ENCODE peak calls at places on chromosomes 3 and 15, in seven cellular contexts. One of them, this sample, is unnamed.

GRCh38 chr3:123620338-123620737 is 35.5 kb upstream of the HACD2 start:
- DNase-seq in endothelial cell: no peak
- DNase-seq in astrocyte of the spinal cord: no peak
- DNase-seq in heart left ventricle: no peak
- DNase-seq in GM20000: no peak
- DNase-seq in AG04449: peak
- DNase-seq in upper lobe of right lung: no peak
- DNase-seq in this sample: no peak

GRCh38 chr15:25743160-25743908 is 119.8 kb downstream of the ATP10A start:
- DNase-seq in GM20000: no peak
- DNase-seq in endothelial cell: no peak
- DNase-seq in AG04449: no peak
- DNase-seq in upper lobe of right lung: no peak
- DNase-seq in heart left ventricle: no peak
- DNase-seq in astrocyte of the spinal cord: no peak
- DNase-seq in this sample: no peak

GRCh38 chr3:47716656-47717055 is 65.0 kb downstream of the SMARCC1 start:
- DNase-seq in endothelial cell: no peak
- DNase-seq in AG04449: no peak
- DNase-seq in heart left ventricle: no peak
- DNase-seq in GM20000: no peak
- DNase-seq in upper lobe of right lung: no peak
- DNase-seq in astrocyte of the spinal cord: no peak
- DNase-seq in this sample: no peak

GRCh38 chr3:32460031-32460749 is 42.5 kb downstream of the CMTM6 start:
- DNase-seq in astrocyte of the spinal cord: peak
- DNase-seq in upper lobe of right lung: no peak
- DNase-seq in GM20000: peak
- DNase-seq in heart left ventricle: no peak
- DNase-seq in AG04449: no peak
- DNase-seq in endothelial cell: peak
- DNase-seq in this sample: peak

GRCh38 chr3:184737641-184738518 is 26.0 kb upstream of the MAGEF1 start:
- DNase-seq in astrocyte of the spinal cord: peak
- DNase-seq in heart left ventricle: no peak
- DNase-seq in AG04449: no peak
- DNase-seq in upper lobe of right lung: no peak
- DNase-seq in endothelial cell: no peak
- DNase-seq in GM20000: no peak
- DNase-seq in this sample: no peak

GRCh38 chr15:68344600-68344999 is 67.1 kb downstream of the FEM1B start:
- DNase-seq in astrocyte of the spinal cord: no peak
- DNase-seq in AG04449: no peak
- DNase-seq in upper lobe of right lung: no peak
- DNase-seq in heart left ventricle: no peak
- DNase-seq in GM20000: no peak
- DNase-seq in endothelial cell: no peak
- DNase-seq in this sample: no peak

GRCh38 chr3:154210986-154211385 is 89.8 kb downstream of the ARHGEF26 start:
- DNase-seq in heart left ventricle: no peak
- DNase-seq in astrocyte of the spinal cord: no peak
- DNase-seq in AG04449: no peak
- DNase-seq in GM20000: no peak
- DNase-seq in endothelial cell: no peak
- DNase-seq in upper lobe of right lung: no peak
- DNase-seq in this sample: no peak

GRCh38 chr3:44509393-44509921 is 32.0 kb upstream of the ZNF445 start:
- DNase-seq in astrocyte of the spinal cord: no peak
- DNase-seq in AG04449: no peak
- DNase-seq in heart left ventricle: no peak
- DNase-seq in endothelial cell: no peak
- DNase-seq in upper lobe of right lung: no peak
- DNase-seq in GM20000: peak
- DNase-seq in this sample: no peak

GRCh38 chr3:122186372-122186771 is 2.9 kb downstream of the CASR start:
- DNase-seq in GM20000: no peak
- DNase-seq in heart left ventricle: no peak
- DNase-seq in upper lobe of right lung: no peak
- DNase-seq in AG04449: no peak
- DNase-seq in astrocyte of the spinal cord: no peak
- DNase-seq in endothelial cell: no peak
- DNase-seq in this sample: no peak

GRCh38 chr3:99896482-99896881 is 78.8 kb downstream of the CMSS1 start:
- DNase-seq in upper lobe of right lung: no peak
- DNase-seq in heart left ventricle: no peak
- DNase-seq in AG04449: no peak
- DNase-seq in endothelial cell: no peak
- DNase-seq in GM20000: no peak
- DNase-seq in astrocyte of the spinal cord: no peak
- DNase-seq in this sample: no peak

GRCh38 chr3:121894191-121894990 is at the start of gene SLC15A2:
- DNase-seq in heart left ventricle: no peak
- DNase-seq in GM20000: no peak
- DNase-seq in endothelial cell: no peak
- DNase-seq in AG04449: no peak
- DNase-seq in upper lobe of right lung: no peak
- DNase-seq in astrocyte of the spinal cord: peak
- DNase-seq in this sample: no peak

GRCh38 chr3:54433846-54434245 is 311.5 kb downstream of the CACNA2D3 start:
- DNase-seq in GM20000: no peak
- DNase-seq in endothelial cell: peak
- DNase-seq in AG04449: no peak
- DNase-seq in astrocyte of the spinal cord: no peak
- DNase-seq in upper lobe of right lung: no peak
- DNase-seq in heart left ventricle: no peak
- DNase-seq in this sample: no peak

GRCh38 chr15:95684693-95685115 is 645.8 kb upstream of the NR2F2 start:
- DNase-seq in astrocyte of the spinal cord: peak
- DNase-seq in upper lobe of right lung: no peak
- DNase-seq in heart left ventricle: no peak
- DNase-seq in endothelial cell: no peak
- DNase-seq in GM20000: no peak
- DNase-seq in AG04449: no peak
- DNase-seq in this sample: no peak

GRCh38 chr3:144636833-144637232 is 665.2 kb downstream of the DIPK2A start:
- DNase-seq in astrocyte of the spinal cord: no peak
- DNase-seq in heart left ventricle: no peak
- DNase-seq in endothelial cell: peak
- DNase-seq in GM20000: no peak
- DNase-seq in AG04449: no peak
- DNase-seq in upper lobe of right lung: no peak
- DNase-seq in this sample: no peak

GRCh38 chr3:59101091-59101738 is 51.4 kb upstream of the CFAP20DC start:
- DNase-seq in heart left ventricle: no peak
- DNase-seq in endothelial cell: no peak
- DNase-seq in AG04449: no peak
- DNase-seq in astrocyte of the spinal cord: peak
- DNase-seq in upper lobe of right lung: no peak
- DNase-seq in GM20000: no peak
- DNase-seq in this sample: no peak

GRCh38 chr15:30038667-30039523 is 43.9 kb upstream of the GOLGA8J start:
- DNase-seq in heart left ventricle: no peak
- DNase-seq in AG04449: no peak
- DNase-seq in endothelial cell: no peak
- DNase-seq in upper lobe of right lung: no peak
- DNase-seq in GM20000: no peak
- DNase-seq in astrocyte of the spinal cord: no peak
- DNase-seq in this sample: no peak

GRCh38 chr3:194322701-194323174 is 28.4 kb downstream of the CPN2 start:
- DNase-seq in AG04449: no peak
- DNase-seq in endothelial cell: no peak
- DNase-seq in astrocyte of the spinal cord: peak
- DNase-seq in upper lobe of right lung: no peak
- DNase-seq in heart left ventricle: no peak
- DNase-seq in GM20000: no peak
- DNase-seq in this sample: no peak

GRCh38 chr3:40181182-40181581 is 128.3 kb upstream of the EIF1B start:
- DNase-seq in GM20000: no peak
- DNase-seq in upper lobe of right lung: no peak
- DNase-seq in astrocyte of the spinal cord: no peak
- DNase-seq in AG04449: no peak
- DNase-seq in endothelial cell: no peak
- DNase-seq in heart left ventricle: no peak
- DNase-seq in this sample: no peak

GRCh38 chr3:187852842-187853727 is 107.8 kb upstream of the BCL6 start:
- DNase-seq in endothelial cell: no peak
- DNase-seq in GM20000: no peak
- DNase-seq in astrocyte of the spinal cord: no peak
- DNase-seq in upper lobe of right lung: no peak
- DNase-seq in AG04449: no peak
- DNase-seq in heart left ventricle: no peak
- DNase-seq in this sample: no peak

GRCh38 chr3:1987983-1988382 is 110.7 kb upstream of the CNTN4 start:
- DNase-seq in GM20000: no peak
- DNase-seq in astrocyte of the spinal cord: no peak
- DNase-seq in AG04449: no peak
- DNase-seq in endothelial cell: no peak
- DNase-seq in upper lobe of right lung: no peak
- DNase-seq in heart left ventricle: no peak
- DNase-seq in this sample: no peak
- TF ChIP-seq CTCF in GM20000: no peak
- TF ChIP-seq CTCF in astrocyte of the spinal cord: no peak
- TF ChIP-seq CTCF in AG04449: no peak
- TF ChIP-seq CTCF in endothelial cell: no peak
- TF ChIP-seq CTCF in upper lobe of right lung: peak
- TF ChIP-seq CTCF in heart left ventricle: no peak
- TF ChIP-seq CTCF in this sample: no peak

GRCh38 chr3:15794303-15794771 is 3.4 kb downstream of the ANKRD28 start:
- DNase-seq in AG04449: peak
- DNase-seq in heart left ventricle: no peak
- DNase-seq in upper lobe of right lung: no peak
- DNase-seq in astrocyte of the spinal cord: peak
- DNase-seq in GM20000: peak
- DNase-seq in endothelial cell: no peak
- DNase-seq in this sample: no peak

GRCh38 chr3:15796771-15797599 is 794 bp downstream of the ANKRD28 start:
- DNase-seq in GM20000: no peak
- DNase-seq in AG04449: no peak
- DNase-seq in endothelial cell: no peak
- DNase-seq in astrocyte of the spinal cord: peak
- DNase-seq in upper lobe of right lung: no peak
- DNase-seq in heart left ventricle: no peak
- DNase-seq in this sample: no peak

GRCh38 chr3:15796331-15796730 is 1.4 kb downstream of the ANKRD28 start:
- DNase-seq in GM20000: no peak
- DNase-seq in heart left ventricle: no peak
- DNase-seq in AG04449: no peak
- DNase-seq in endothelial cell: no peak
- DNase-seq in upper lobe of right lung: no peak
- DNase-seq in astrocyte of the spinal cord: no peak
- DNase-seq in this sample: no peak

GRCh38 chr3:15795563-15796308 is 2.0 kb downstream of the ANKRD28 start:
- DNase-seq in astrocyte of the spinal cord: peak
- DNase-seq in AG04449: no peak
- DNase-seq in GM20000: no peak
- DNase-seq in upper lobe of right lung: no peak
- DNase-seq in endothelial cell: no peak
- DNase-seq in heart left ventricle: no peak
- DNase-seq in this sample: no peak

GRCh38 chr3:15794842-15795562 is 2.8 kb downstream of the ANKRD28 start:
- DNase-seq in upper lobe of right lung: no peak
- DNase-seq in GM20000: no peak
- DNase-seq in endothelial cell: no peak
- DNase-seq in AG04449: no peak
- DNase-seq in heart left ventricle: no peak
- DNase-seq in astrocyte of the spinal cord: peak
- DNase-seq in this sample: no peak
- TF ChIP-seq CTCF in upper lobe of right lung: no peak
- TF ChIP-seq CTCF in GM20000: no peak
- TF ChIP-seq CTCF in endothelial cell: no peak
- TF ChIP-seq CTCF in AG04449: no peak
- TF ChIP-seq CTCF in heart left ventricle: no peak
- TF ChIP-seq CTCF in astrocyte of the spinal cord: peak
- TF ChIP-seq CTCF in this sample: no peak

GRCh38 chr3:65716372-65716771 is 322.3 kb downstream of the MAGI1 start:
- DNase-seq in endothelial cell: no peak
- DNase-seq in GM20000: no peak
- DNase-seq in astrocyte of the spinal cord: no peak
- DNase-seq in AG04449: no peak
- DNase-seq in upper lobe of right lung: no peak
- DNase-seq in heart left ventricle: no peak
- DNase-seq in this sample: no peak
- TF ChIP-seq CTCF in endothelial cell: no peak
- TF ChIP-seq CTCF in GM20000: no peak
- TF ChIP-seq CTCF in astrocyte of the spinal cord: no peak
- TF ChIP-seq CTCF in AG04449: no peak
- TF ChIP-seq CTCF in upper lobe of right lung: no peak
- TF ChIP-seq CTCF in heart left ventricle: no peak
- TF ChIP-seq CTCF in this sample: no peak

GRCh38 chr3:127446756-127447155 is 143.8 kb downstream of the TPRA1 start:
- DNase-seq in endothelial cell: no peak
- DNase-seq in upper lobe of right lung: peak
- DNase-seq in GM20000: no peak
- DNase-seq in AG04449: no peak
- DNase-seq in heart left ventricle: no peak
- DNase-seq in astrocyte of the spinal cord: no peak
- DNase-seq in this sample: no peak

GRCh38 chr3:127448161-127448561 is 142.4 kb downstream of the TPRA1 start:
- DNase-seq in heart left ventricle: no peak
- DNase-seq in endothelial cell: no peak
- DNase-seq in AG04449: no peak
- DNase-seq in astrocyte of the spinal cord: no peak
- DNase-seq in upper lobe of right lung: peak
- DNase-seq in GM20000: no peak
- DNase-seq in this sample: no peak

GRCh38 chr3:127443581-127444375 is 146.8 kb downstream of the TPRA1 start:
- DNase-seq in GM20000: no peak
- DNase-seq in upper lobe of right lung: peak
- DNase-seq in AG04449: no peak
- DNase-seq in astrocyte of the spinal cord: no peak
- DNase-seq in heart left ventricle: no peak
- DNase-seq in endothelial cell: no peak
- DNase-seq in this sample: no peak

GRCh38 chr3:127444761-127445160 is 145.8 kb downstream of the TPRA1 start:
- DNase-seq in GM20000: no peak
- DNase-seq in heart left ventricle: no peak
- DNase-seq in AG04449: no peak
- DNase-seq in endothelial cell: no peak
- DNase-seq in upper lobe of right lung: peak
- DNase-seq in astrocyte of the spinal cord: no peak
- DNase-seq in this sample: no peak

DNA sequence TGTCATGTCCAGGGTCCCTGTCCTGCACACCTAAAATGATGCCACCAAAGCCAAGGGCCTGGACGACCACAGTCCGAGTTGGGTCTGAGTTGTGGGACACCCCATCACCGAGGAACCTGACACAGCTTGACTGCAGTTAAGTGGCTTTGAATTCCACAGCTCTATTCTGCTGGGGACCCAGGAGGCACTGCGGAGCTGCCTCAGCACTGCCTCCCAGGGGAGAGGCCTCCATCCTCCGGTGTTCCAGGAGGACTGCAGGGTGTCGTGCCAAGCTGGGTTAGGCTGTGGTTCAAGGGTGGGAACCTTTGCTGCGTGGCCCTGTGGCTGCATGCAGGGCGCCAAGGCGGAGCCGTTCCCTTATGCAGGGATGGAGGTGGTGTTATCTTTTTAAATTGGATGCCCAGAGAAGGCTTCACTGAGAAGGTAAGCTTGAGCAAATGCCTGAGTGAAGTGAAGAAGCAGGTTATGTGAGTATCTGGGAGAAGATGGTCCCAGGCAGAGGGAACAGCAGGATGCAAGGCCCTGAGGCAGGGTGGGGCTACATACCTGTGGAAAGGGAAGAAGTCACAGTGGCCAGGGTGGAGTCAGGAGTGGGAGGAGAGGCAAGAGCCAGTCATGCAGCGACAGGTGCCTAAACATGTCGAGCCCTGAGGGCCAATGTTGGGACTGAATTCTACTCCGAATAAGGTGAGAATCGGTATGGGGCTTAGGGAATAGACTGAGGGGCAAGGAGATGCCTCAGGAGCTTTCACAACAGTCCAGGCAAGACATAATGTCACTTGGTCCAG is 144.8 kb downstream of the TPRA1 start:
- DNase-seq in heart left ventricle: no peak
- DNase-seq in upper lobe of right lung: peak
- DNase-seq in GM20000: no peak
- DNase-seq in astrocyte of the spinal cord: no peak
- DNase-seq in endothelial cell: no peak
- DNase-seq in AG04449: no peak
- DNase-seq in this sample: no peak
- TF ChIP-seq CTCF in heart left ventricle: no peak
- TF ChIP-seq CTCF in upper lobe of right lung: no peak
- TF ChIP-seq CTCF in GM20000: no peak
- TF ChIP-seq CTCF in astrocyte of the spinal cord: no peak
- TF ChIP-seq CTCF in endothelial cell: no peak
- TF ChIP-seq CTCF in AG04449: no peak
- TF ChIP-seq CTCF in this sample: no peak